ENCODE peak calls at places on chromosomes 13 and 19, in four cellular contexts. One of them, this sample, is unnamed.

GRCh38 chr13:109224033-109224432 is 562.4 kb downstream of the IRS2 start:
- DNase-seq in activated T-cell treated with anti-CD3 and anti-CD28 coated beads, Interleukin-2, amount 50 U/mL, for 72 hours: no peak
- DNase-seq in RCC 7860: no peak
- DNase-seq in cortex of kidney: no peak
- DNase-seq in this sample: no peak

GRCh38 chr19:37966211-37967072 is 59.4 kb downstream of the SIPA1L3 start:
- DNase-seq in activated T-cell treated with anti-CD3 and anti-CD28 coated beads, Interleukin-2, amount 50 U/mL, for 72 hours: no peak
- DNase-seq in RCC 7860: no peak
- DNase-seq in cortex of kidney: no peak
- DNase-seq in this sample: no peak

GRCh38 chr19:40862785-40863184 is 12.5 kb upstream of the CYP2A6 start:
- DNase-seq in activated T-cell treated with anti-CD3 and anti-CD28 coated beads, Interleukin-2, amount 50 U/mL, for 72 hours: no peak
- DNase-seq in RCC 7860: no peak
- DNase-seq in cortex of kidney: no peak
- DNase-seq in this sample: no peak

GRCh38 chr19:13091400-13092161 is 11.1 kb downstream of the LYL1 start:
- DNase-seq in activated T-cell treated with anti-CD3 and anti-CD28 coated beads, Interleukin-2, amount 50 U/mL, for 72 hours: no peak
- DNase-seq in RCC 7860: no peak
- DNase-seq in cortex of kidney: no peak
- DNase-seq in this sample: no peak

GRCh38 chr19:17405250-17406038 is at the start of gene BST2:
- DNase-seq in activated T-cell treated with anti-CD3 and anti-CD28 coated beads, Interleukin-2, amount 50 U/mL, for 72 hours: peak; percentile 55
- DNase-seq in RCC 7860: peak; percentile 93
- DNase-seq in cortex of kidney: no peak
- DNase-seq in this sample: peak; percentile 71

GRCh38 chr13:39417643-39418042 is 185.3 kb downstream of the LHFPL6 start:
- DNase-seq in activated T-cell treated with anti-CD3 and anti-CD28 coated beads, Interleukin-2, amount 50 U/mL, for 72 hours: no peak
- DNase-seq in RCC 7860: peak; percentile 47
- DNase-seq in cortex of kidney: no peak
- DNase-seq in this sample: no peak

GRCh38 chr19:1851581-1852293 is 3.5 kb upstream of the REXO1 start:
- DNase-seq in activated T-cell treated with anti-CD3 and anti-CD28 coated beads, Interleukin-2, amount 50 U/mL, for 72 hours: peak; percentile 56
- DNase-seq in RCC 7860: no peak
- DNase-seq in cortex of kidney: no peak
- DNase-seq in this sample: no peak

GRCh38 chr19:16702123-16702522 is 17.5 kb upstream of the NWD1 start:
- DNase-seq in activated T-cell treated with anti-CD3 and anti-CD28 coated beads, Interleukin-2, amount 50 U/mL, for 72 hours: no peak
- DNase-seq in RCC 7860: no peak
- DNase-seq in cortex of kidney: no peak
- DNase-seq in this sample: no peak

GRCh38 chr13:110298566-110299321 is 8.2 kb downstream of the COL4A1 start:
- DNase-seq in activated T-cell treated with anti-CD3 and anti-CD28 coated beads, Interleukin-2, amount 50 U/mL, for 72 hours: peak; percentile 47
- DNase-seq in RCC 7860: no peak
- DNase-seq in cortex of kidney: no peak
- DNase-seq in this sample: no peak

GRCh38 chr19:12090807-12091206 is 26.3 kb downstream of the ZNF844 start:
- DNase-seq in activated T-cell treated with anti-CD3 and anti-CD28 coated beads, Interleukin-2, amount 50 U/mL, for 72 hours: peak; percentile 74
- DNase-seq in RCC 7860: no peak
- DNase-seq in cortex of kidney: no peak
- DNase-seq in this sample: no peak

GRCh38 chr19:34131100-34131499 is 41.2 kb upstream of the LSM14A start:
- DNase-seq in activated T-cell treated with anti-CD3 and anti-CD28 coated beads, Interleukin-2, amount 50 U/mL, for 72 hours: no peak
- DNase-seq in RCC 7860: no peak
- DNase-seq in cortex of kidney: no peak
- DNase-seq in this sample: no peak

GRCh38 chr13:23806874-23807522 is 82.2 kb downstream of the MIPEP start:
- DNase-seq in activated T-cell treated with anti-CD3 and anti-CD28 coated beads, Interleukin-2, amount 50 U/mL, for 72 hours: no peak
- DNase-seq in RCC 7860: no peak
- DNase-seq in cortex of kidney: no peak
- DNase-seq in this sample: no peak

GRCh38 chr13:54592201-54592600 is 1563.6 kb downstream of the OLFM4 start:
- DNase-seq in activated T-cell treated with anti-CD3 and anti-CD28 coated beads, Interleukin-2, amount 50 U/mL, for 72 hours: no peak
- DNase-seq in RCC 7860: no peak
- DNase-seq in cortex of kidney: no peak
- DNase-seq in this sample: no peak

GRCh38 chr19:6425732-6426686 is 1.4 kb upstream of the KHSRP start:
- DNase-seq in activated T-cell treated with anti-CD3 and anti-CD28 coated beads, Interleukin-2, amount 50 U/mL, for 72 hours: peak; percentile 21
- DNase-seq in RCC 7860: no peak
- DNase-seq in cortex of kidney: no peak
- DNase-seq in this sample: no peak

GRCh38 chr13:28744091-28744536 is 25.3 kb upstream of the SLC46A3 start:
- DNase-seq in activated T-cell treated with anti-CD3 and anti-CD28 coated beads, Interleukin-2, amount 50 U/mL, for 72 hours: no peak
- DNase-seq in RCC 7860: no peak
- DNase-seq in cortex of kidney: no peak
- DNase-seq in this sample: no peak

GRCh38 chr13:26660185-26660584 is 100.4 kb downstream of the GPR12 start:
- DNase-seq in activated T-cell treated with anti-CD3 and anti-CD28 coated beads, Interleukin-2, amount 50 U/mL, for 72 hours: no peak
- DNase-seq in RCC 7860: no peak
- DNase-seq in cortex of kidney: no peak
- DNase-seq in this sample: no peak

GRCh38 chr13:47480121-47480520 is 521.0 kb downstream of the SUCLA2 start:
- DNase-seq in activated T-cell treated with anti-CD3 and anti-CD28 coated beads, Interleukin-2, amount 50 U/mL, for 72 hours: no peak
- DNase-seq in RCC 7860: peak; percentile 46
- DNase-seq in cortex of kidney: no peak
- DNase-seq in this sample: no peak

GRCh38 chr19:571127-571974 is 1.0 kb upstream of the BSG start:
- DNase-seq in activated T-cell treated with anti-CD3 and anti-CD28 coated beads, Interleukin-2, amount 50 U/mL, for 72 hours: peak; percentile 46
- DNase-seq in RCC 7860: no peak
- DNase-seq in cortex of kidney: no peak
- DNase-seq in this sample: no peak

GRCh38 chr19:46717034-46717715 is at the start of gene PRKD2:
- DNase-seq in activated T-cell treated with anti-CD3 and anti-CD28 coated beads, Interleukin-2, amount 50 U/mL, for 72 hours: peak; percentile 95
- DNase-seq in RCC 7860: peak; percentile 47
- DNase-seq in cortex of kidney: no peak
- DNase-seq in this sample: peak; percentile 83

GRCh38 chr13:38688674-38689073 is 1.8 kb downstream of the FREM2 start:
- DNase-seq in activated T-cell treated with anti-CD3 and anti-CD28 coated beads, Interleukin-2, amount 50 U/mL, for 72 hours: no peak
- DNase-seq in RCC 7860: no peak
- DNase-seq in cortex of kidney: no peak
- DNase-seq in this sample: no peak

GRCh38 chr13:110402301-110403069 is 95.4 kb downstream of the COL4A2 start:
- DNase-seq in activated T-cell treated with anti-CD3 and anti-CD28 coated beads, Interleukin-2, amount 50 U/mL, for 72 hours: no peak
- DNase-seq in RCC 7860: no peak
- DNase-seq in cortex of kidney: no peak
- DNase-seq in this sample: no peak

GRCh38 chr19:46288896-46289588 is 7.8 kb upstream of the HIF3A start:
- DNase-seq in activated T-cell treated with anti-CD3 and anti-CD28 coated beads, Interleukin-2, amount 50 U/mL, for 72 hours: no peak
- DNase-seq in RCC 7860: peak; percentile 89
- DNase-seq in cortex of kidney: no peak
- DNase-seq in this sample: no peak

GRCh38 chr13:109922518-109922917 is 136.1 kb upstream of the IRS2 start:
- DNase-seq in activated T-cell treated with anti-CD3 and anti-CD28 coated beads, Interleukin-2, amount 50 U/mL, for 72 hours: no peak
- DNase-seq in RCC 7860: no peak
- DNase-seq in cortex of kidney: no peak
- DNase-seq in this sample: no peak

GRCh38 chr19:34985249-34986022 is 14.7 kb upstream of the GRAMD1A start:
- DNase-seq in activated T-cell treated with anti-CD3 and anti-CD28 coated beads, Interleukin-2, amount 50 U/mL, for 72 hours: no peak
- DNase-seq in RCC 7860: no peak
- DNase-seq in cortex of kidney: no peak
- DNase-seq in this sample: no peak

GRCh38 chr19:48635263-48635965 is 1.8 kb downstream of the DBP start:
- DNase-seq in activated T-cell treated with anti-CD3 and anti-CD28 coated beads, Interleukin-2, amount 50 U/mL, for 72 hours: peak; percentile 83
- DNase-seq in RCC 7860: no peak
- DNase-seq in cortex of kidney: no peak
- DNase-seq in this sample: peak; percentile 41

GRCh38 chr19:34184880-34185491 is 12.7 kb downstream of the LSM14A start:
- DNase-seq in activated T-cell treated with anti-CD3 and anti-CD28 coated beads, Interleukin-2, amount 50 U/mL, for 72 hours: no peak
- DNase-seq in RCC 7860: no peak
- DNase-seq in cortex of kidney: no peak
- DNase-seq in this sample: no peak

GRCh38 chr19:44686896-44687295 is 12.1 kb upstream of the CEACAM16 start:
- DNase-seq in activated T-cell treated with anti-CD3 and anti-CD28 coated beads, Interleukin-2, amount 50 U/mL, for 72 hours: no peak
- DNase-seq in RCC 7860: no peak
- DNase-seq in cortex of kidney: no peak
- DNase-seq in this sample: no peak

GRCh38 chr19:43809762-43810696 is 7.8 kb upstream of the LYPD5 start:
- DNase-seq in activated T-cell treated with anti-CD3 and anti-CD28 coated beads, Interleukin-2, amount 50 U/mL, for 72 hours: peak; percentile 15
- DNase-seq in RCC 7860: peak; percentile 33
- DNase-seq in cortex of kidney: no peak
- DNase-seq in this sample: no peak

GRCh38 chr13:87666826-87667225 is 4.3 kb upstream of the SLITRK5 start:
- DNase-seq in activated T-cell treated with anti-CD3 and anti-CD28 coated beads, Interleukin-2, amount 50 U/mL, for 72 hours: no peak
- DNase-seq in RCC 7860: no peak
- DNase-seq in cortex of kidney: no peak
- DNase-seq in this sample: no peak

GRCh38 chr13:110610955-110611595 is 4.3 kb upstream of the NAXD start:
- DNase-seq in activated T-cell treated with anti-CD3 and anti-CD28 coated beads, Interleukin-2, amount 50 U/mL, for 72 hours: peak; percentile 30
- DNase-seq in RCC 7860: no peak
- DNase-seq in cortex of kidney: no peak
- DNase-seq in this sample: no peak

GRCh38 chr19:18441804-18442788 is 4.2 kb upstream of the ISYNA1 start:
- DNase-seq in activated T-cell treated with anti-CD3 and anti-CD28 coated beads, Interleukin-2, amount 50 U/mL, for 72 hours: no peak
- DNase-seq in RCC 7860: no peak
- DNase-seq in cortex of kidney: no peak
- DNase-seq in this sample: no peak

GRCh38 chr13:72163671-72164070 is 296.7 kb upstream of the DACH1 start:
- DNase-seq in activated T-cell treated with anti-CD3 and anti-CD28 coated beads, Interleukin-2, amount 50 U/mL, for 72 hours: no peak
- DNase-seq in RCC 7860: peak; percentile 15
- DNase-seq in cortex of kidney: no peak
- DNase-seq in this sample: no peak

GRCh38 chr13:31209172-31209818 is 9.5 kb downstream of the B3GLCT start:
- DNase-seq in activated T-cell treated with anti-CD3 and anti-CD28 coated beads, Interleukin-2, amount 50 U/mL, for 72 hours: no peak
- DNase-seq in RCC 7860: no peak
- DNase-seq in cortex of kidney: no peak
- DNase-seq in this sample: no peak

GRCh38 chr13:54637377-54637776 is 1608.8 kb downstream of the OLFM4 start:
- DNase-seq in activated T-cell treated with anti-CD3 and anti-CD28 coated beads, Interleukin-2, amount 50 U/mL, for 72 hours: no peak
- DNase-seq in RCC 7860: no peak
- DNase-seq in cortex of kidney: no peak
- DNase-seq in this sample: peak; percentile 7

GRCh38 chr13:97254809-97255208 is 32.7 kb downstream of the MBNL2 start:
- DNase-seq in activated T-cell treated with anti-CD3 and anti-CD28 coated beads, Interleukin-2, amount 50 U/mL, for 72 hours: no peak
- DNase-seq in RCC 7860: peak; percentile 91
- DNase-seq in cortex of kidney: no peak
- DNase-seq in this sample: no peak

GRCh38 chr19:43739836-43740235 is 14.9 kb downstream of the SMG9 start:
- DNase-seq in activated T-cell treated with anti-CD3 and anti-CD28 coated beads, Interleukin-2, amount 50 U/mL, for 72 hours: no peak
- DNase-seq in RCC 7860: no peak
- DNase-seq in cortex of kidney: no peak
- DNase-seq in this sample: no peak

GRCh38 chr19:6519289-6519688 is 11.5 kb upstream of the TNFSF9 start:
- DNase-seq in activated T-cell treated with anti-CD3 and anti-CD28 coated beads, Interleukin-2, amount 50 U/mL, for 72 hours: no peak
- DNase-seq in RCC 7860: peak; percentile 91
- DNase-seq in cortex of kidney: no peak
- DNase-seq in this sample: no peak

GRCh38 chr13:39575641-39576238 is 27.3 kb downstream of the LHFPL6 start:
- DNase-seq in activated T-cell treated with anti-CD3 and anti-CD28 coated beads, Interleukin-2, amount 50 U/mL, for 72 hours: no peak
- DNase-seq in RCC 7860: no peak
- DNase-seq in cortex of kidney: no peak
- DNase-seq in this sample: no peak